ENCODE peak calls at places on chromosomes 12 and 14, in eight cellular contexts. R, J, T, P, L, Q, M and C are unnamed samples.

GRCh38 chr14:61269321-61270083 is 11.6 kb downstream of the TMEM30B start:
- ATAC-seq in R (peak), Q (peak), T (peak), M (peak), P (peak), L (peak), J (peak), C (peak)

GRCh38 chr12:128627659-128628058 is 196.1 kb downstream of the SLC15A4 start:
- ATAC-seq in L (no peak), M (no peak), T (no peak), P (no peak), Q (no peak), R (no peak), J (no peak), C (no peak)

GRCh38 chr14:20346713-20347112 is 3.3 kb downstream of the PARP2 start:
- ATAC-seq in M (no peak), J (no peak), Q (no peak), R (no peak), P (no peak), L (no peak), T (no peak), C (no peak)

GRCh38 chr12:106342397-106343212 is 14.9 kb upstream of the POLR3B start:
- ATAC-seq in Q (no peak), R (no peak), T (no peak), L (peak), M (peak), J (peak), P (no peak), C (no peak)

GRCh38 chr12:52789637-52790426 is 6.1 kb downstream of the KRT3 start:
- ATAC-seq in Q (no peak), R (peak), T (no peak), L (no peak), J (peak), P (peak), M (no peak), C (no peak)

GRCh38 chr12:131733874-131734273 is 23.0 kb downstream of the SFSWAP start:
- ATAC-seq in Q (no peak), P (no peak), T (no peak), J (no peak), R (no peak), M (no peak), L (no peak), C (no peak)

GRCh38 chr14:92540472-92541048 is 27.0 kb downstream of the RIN3 start:
- ATAC-seq in M (peak), J (peak), Q (no peak), P (no peak), R (peak), L (peak), T (no peak), C (no peak)

GRCh38 chr12:25884024-25884919 is 74.2 kb upstream of the RASSF8 start:
- ATAC-seq in M (no peak), Q (no peak), R (no peak), J (peak), T (no peak), L (no peak), P (no peak), C (no peak)

GRCh38 chr12:29155079-29155478 is 6.0 kb downstream of the FAR2 start:
- ATAC-seq in T (no peak), L (no peak), R (no peak), Q (no peak), P (peak), M (no peak), J (no peak), C (no peak)

GRCh38 chr14:89312937-89313336 is 104.1 kb downstream of the FOXN3 start:
- ATAC-seq in M (no peak), J (no peak), P (no peak), L (no peak), Q (no peak), T (no peak), R (no peak), C (no peak)

GRCh38 chr14:100446572-100446971 is 123.4 kb downstream of the SLC25A47 start:
- ATAC-seq in R (no peak), P (no peak), L (no peak), M (no peak), T (no peak), J (no peak), Q (no peak), C (peak)

GRCh38 chr14:33773205-33774030 is 177.5 kb downstream of the EGLN3 start:
- ATAC-seq in R (no peak), T (no peak), M (no peak), P (no peak), L (no peak), Q (no peak), J (no peak), C (no peak)

GRCh38 chr12:47757840-47758583 is 668 bp downstream of the RAPGEF3 start:
- ATAC-seq in J (no peak), P (no peak), Q (no peak), M (peak), T (no peak), L (peak), R (peak), C (no peak)